ENCODE peak calls at places on chromosomes 16 and 17, in eight cellular contexts. F is Panc1; R is substantia nigra; T is A549; Y is heart right ventricle; J is CD8-positive, alpha-beta memory T cell; I is lung; Q is tibial nerve. L is an unnamed sample.

GRCh38 chr17:81160747-81161453 is 4.4 kb upstream of the PVALEF start:
- DNase-seq in J (no peak), Y (no peak), T (no peak), Q (no peak), I (no peak), R (no peak), F (no peak), L (no peak)

GRCh38 chr17:70810609-70811008 is 641.3 kb downstream of the KCNJ2 start:
- DNase-seq in Q (no peak), T (no peak), F (no peak), I (no peak), J (no peak), Y (no peak), R (no peak), L (no peak)

GRCh38 chr16:149024-149675 is 3.3 kb upstream of the HBZ start:
- DNase-seq in J (no peak), T (no peak), I (no peak), F (no peak), R (no peak), Q (no peak), Y (no peak), L (no peak)

GRCh38 chr17:74749262-74750038 is 1.0 kb downstream of the NHERF1 start:
- DNase-seq in J (no peak), Y (no peak), Q (no peak), T (no peak), F (no peak), I (no peak), R (no peak), L (no peak)

GRCh38 chr17:8121531-8122390 is 2.1 kb downstream of the HES7 start:
- DNase-seq in T (peak; percentile 92), R (peak; percentile 60), Y (peak; percentile 59), J (no peak), I (no peak), Q (peak; percentile 22), F (no peak), L (no peak)

GRCh38 chr17:58066409-58066808 is 16.8 kb upstream of the DYNLL2 start:
- DNase-seq in T (no peak), Q (no peak), Y (no peak), I (no peak), R (no peak), J (no peak), F (no peak), L (no peak)

GRCh38 chr16:593807-594206 is 3.9 kb downstream of the RAB40C start:
- DNase-seq in R (no peak), T (no peak), Y (no peak), F (no peak), I (no peak), J (no peak), Q (no peak), L (no peak)

GRCh38 chr17:9672691-9673090 is 27.4 kb downstream of the USP43 start:
- DNase-seq in R (no peak), F (no peak), J (no peak), Y (no peak), T (no peak), I (no peak), Q (no peak), L (no peak)

GRCh38 chr17:44359001-44359400 is 4.7 kb downstream of the FAM171A2 start:
- DNase-seq in I (no peak), F (no peak), J (no peak), R (no peak), Y (no peak), Q (no peak), T (no peak), L (no peak)

GRCh38 chr16:8887952-8888560 is 5.9 kb downstream of the LITAFD start:
- DNase-seq in F (no peak), T (no peak), Q (peak; percentile 52), J (no peak), R (peak; percentile 73), Y (peak; percentile 81), I (no peak), L (no peak)

GRCh38 chr16:64470916-64471315 is 650.9 kb downstream of the CDH11 start:
- DNase-seq in J (no peak), F (no peak), Y (no peak), R (no peak), T (no peak), I (no peak), Q (no peak), L (no peak)

GRCh38 chr16:75942351-75942750 is 216.1 kb upstream of the CPHXL start:
- DNase-seq in Y (no peak), T (no peak), J (no peak), R (no peak), Q (no peak), F (no peak), I (no peak), L (no peak)

GRCh38 chr17:43350888-43351361 is 47.9 kb upstream of the ARL4D start:
- DNase-seq in F (no peak), Y (no peak), Q (no peak), I (no peak), R (no peak), T (no peak), J (no peak), L (no peak)

GRCh38 chr17:32461498-32461852 is 17.2 kb downstream of the PSMD11 start:
- DNase-seq in Q (no peak), J (no peak), F (no peak), R (no peak), I (no peak), T (no peak), Y (no peak), L (no peak)

GRCh38 chr17:1055751-1056645 is 59.1 kb downstream of the TIMM22 start:
- DNase-seq in T (peak; percentile 64), Y (peak; percentile 64), Q (peak; percentile 81), I (peak; percentile 65), F (no peak), R (peak; percentile 58), J (no peak), L (no peak)

DNA sequence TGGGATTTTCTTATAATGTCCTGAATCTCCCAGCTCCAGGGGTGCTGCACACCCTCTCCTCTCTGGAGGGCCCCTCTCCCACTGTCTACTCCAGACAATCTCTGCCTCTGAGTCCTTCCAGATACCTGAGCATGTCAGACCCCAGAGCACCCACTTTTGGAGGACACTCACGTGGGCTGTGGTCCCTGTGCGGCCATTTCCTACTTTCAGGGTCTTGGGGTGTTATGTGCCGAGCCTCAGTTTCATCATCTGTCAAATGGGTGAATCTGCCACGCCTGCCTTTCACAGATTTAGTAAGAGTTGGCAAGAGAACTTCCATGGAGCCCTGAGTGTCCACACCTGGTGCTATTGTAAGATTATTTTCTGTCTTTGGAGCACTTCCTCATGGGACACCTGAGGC is 3.7 kb upstream of the FOXL1 start:
- DNase-seq in F (no peak), Y (no peak), I (no peak), R (no peak), Q (no peak), J (no peak), T (no peak), L (no peak)
- H3K27ac ChIP-seq in F (peak overlapping the region; percentile 97), Y (peak overlapping the region; percentile 81), I (no peak overlapping the region), R (no peak overlapping the region), Q (peak overlapping the region; percentile 86), J (no peak overlapping the region), T (no peak overlapping the region), L (no peak overlapping the region)

GRCh38 chr17:37740861-37741260 is 4.0 kb downstream of the HNF1B start:
- DNase-seq in I (no peak), F (no peak), J (no peak), R (no peak), Y (no peak), Q (no peak), T (no peak), L (no peak)

GRCh38 chr17:37743612-37743874 is 1.3 kb downstream of the HNF1B start:
- DNase-seq in R (no peak), Y (no peak), F (no peak), I (no peak), J (no peak), T (peak; percentile 88), Q (no peak), L (no peak)

GRCh38 chr17:37742114-37742761 is 2.6 kb downstream of the HNF1B start:
- DNase-seq in J (no peak), T (peak; percentile 59), Y (no peak), F (no peak), I (no peak), R (no peak), Q (no peak), L (no peak)

GRCh38 chr17:37742762-37743611 is 1.9 kb downstream of the HNF1B start:
- DNase-seq in Y (no peak), R (no peak), F (no peak), Q (no peak), J (no peak), I (no peak), T (peak; percentile 69), L (no peak)

GRCh38 chr17:37741334-37742113 is 3.3 kb downstream of the HNF1B start:
- DNase-seq in Q (no peak), J (no peak), F (no peak), Y (no peak), I (no peak), R (no peak), T (no peak), L (no peak)
- H3K27ac ChIP-seq in Q (no peak overlapping the region), J (no peak overlapping the region), F (no peak overlapping the region), Y (no peak overlapping the region), I (peak overlapping the region; percentile 94), R (no peak overlapping the region), T (peak overlapping the region; percentile 94), L (peak overlapping the region; percentile 70)

DNA sequence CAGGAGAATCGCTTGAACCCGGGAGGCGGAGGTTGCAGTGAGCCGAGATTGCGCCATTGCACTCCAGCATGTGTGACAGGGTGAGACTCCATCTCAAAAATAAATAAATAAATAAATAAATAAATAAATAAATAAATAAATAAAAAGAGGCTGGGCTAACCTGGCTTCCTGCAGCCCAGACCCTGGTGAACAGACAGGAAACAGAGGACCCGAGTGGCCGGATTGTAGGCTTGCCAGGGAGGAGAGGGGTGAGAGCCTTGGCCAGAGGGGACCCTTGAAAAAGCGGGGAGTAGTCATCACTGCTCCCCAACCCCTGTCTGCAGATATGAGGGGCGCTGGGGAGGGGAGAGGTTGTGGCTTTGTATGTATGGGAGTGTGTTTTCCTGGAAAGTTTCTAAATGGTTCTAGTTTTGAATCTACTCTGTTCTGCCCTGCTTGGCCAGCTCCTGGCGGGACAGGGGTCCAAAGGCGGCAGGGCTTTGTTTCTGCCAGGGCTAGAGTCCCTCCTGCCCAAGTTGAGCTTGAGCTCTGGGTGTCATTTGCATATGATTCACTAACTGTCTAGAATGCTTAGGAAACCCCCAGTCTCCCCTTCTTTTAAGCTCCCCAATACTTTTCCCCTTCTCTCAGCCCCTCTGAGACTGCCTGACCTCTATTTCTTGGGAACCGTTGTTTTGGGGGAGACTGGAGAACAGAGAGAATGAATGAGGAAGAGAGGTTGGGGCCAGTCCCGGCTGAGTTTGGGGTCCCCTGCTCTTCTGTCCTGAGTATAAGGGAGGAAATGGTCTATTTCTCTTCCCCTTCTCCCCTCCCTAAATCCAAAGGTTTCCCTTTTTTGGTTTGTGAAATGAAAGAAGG is 16.4 kb downstream of the RARA start:
- DNase-seq in R (no peak), J (peak; percentile 49), I (no peak), Y (no peak), F (no peak), T (no peak), Q (no peak), L (no peak)
- H3K27ac ChIP-seq in R (no peak overlapping the region), J (peak overlapping the region; percentile 93), I (peak overlapping the region; percentile 86), Y (peak overlapping the region; percentile 98), F (peak overlapping the region; percentile 69), T (peak overlapping the region; percentile 61), Q (peak overlapping the region; percentile 99), L (no peak overlapping the region)

DNA sequence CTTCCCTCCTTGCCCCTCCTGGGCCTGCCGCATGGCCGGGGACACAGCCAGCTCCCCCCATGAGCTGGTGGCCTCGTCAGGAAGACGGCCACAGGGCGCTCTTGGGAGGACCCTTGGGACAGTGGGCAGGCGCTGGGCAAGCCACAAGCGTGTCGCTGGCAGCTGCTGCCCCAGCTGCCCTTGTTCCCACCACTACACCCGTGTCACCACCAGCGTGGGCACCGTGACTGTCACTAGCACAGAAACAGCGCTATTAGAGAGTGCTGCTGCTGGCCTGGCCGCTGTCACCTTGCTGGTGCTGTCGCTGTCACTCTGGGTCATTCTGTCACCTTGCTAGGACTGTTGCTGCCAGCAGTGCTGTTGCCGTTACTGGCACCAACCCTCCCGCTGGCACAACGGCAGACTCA is 47.2 kb downstream of the ZFPM1 start:
- DNase-seq in I (no peak), F (no peak), Q (no peak), J (no peak), T (no peak), R (no peak), Y (peak; percentile 42), L (no peak)
- H3K27ac ChIP-seq in I (peak overlapping the region; percentile 35), F (no peak overlapping the region), Q (no peak overlapping the region), J (no peak overlapping the region), T (no peak overlapping the region), R (no peak overlapping the region), Y (peak overlapping the region; percentile 70), L (no peak overlapping the region)

L was measured in epithelial cell of prostate.